ENCODE peak calls at places on chromosomes 2 and 18, in five cellular contexts. C is hepatocyte, F is PC-3, N is HCT116, J is GM23248. E is an unnamed sample. For H3K9me2, the result is how much of the 10 kb centered on the place peaks cover.

GRCh38 chr2:10901565-10901964 is 10.2 kb upstream of the KCNF1 start:
- DNase-seq in C (no peak), F (no peak), N (no peak), J (no peak), E (no peak)

GRCh38 chr18:46039967-46040746 is 31.9 kb downstream of the PSTPIP2 start:
- DNase-seq in C (no peak), F (no peak), N (no peak), J (no peak), E (no peak)

GRCh38 chr2:46179037-46179621 is 118.1 kb upstream of the EPAS1 start:
- DNase-seq in C (peak), F (peak), N (no peak), J (peak), E (no peak)

GRCh38 chr18:47870605-47871004 is 59.9 kb downstream of the SMAD2 start:
- DNase-seq in C (no peak), F (peak), N (no peak), J (no peak), E (no peak)

GRCh38 chr2:32945286-32945685 is 1.5 kb upstream of the LTBP1 start:
- DNase-seq in C (no peak), F (no peak), N (no peak), J (no peak), E (no peak)

GRCh38 chr2:49858657-49859056 is 704.3 kb upstream of the FSHR start:
- DNase-seq in C (no peak), F (no peak), N (no peak), J (no peak), E (no peak)

GRCh38 chr2:234544659-234545611 is 48.1 kb upstream of the ARL4C start:
- DNase-seq in C (peak), F (peak), N (peak), J (peak), E (peak)

GRCh38 chr2:201678442-201678841 is 20.0 kb downstream of the MPP4 start:
- DNase-seq in C (no peak), F (no peak), N (no peak), J (peak), E (peak)

GRCh38 chr2:194564422-194564821 is 1092.6 kb upstream of the SLC39A10 start:
- DNase-seq in C (no peak), F (no peak), N (no peak), J (no peak), E (no peak)

GRCh38 chr2:178143481-178143880 is 31.2 kb downstream of the RBM45 start:
- DNase-seq in C (no peak), F (no peak), N (no peak), J (no peak), E (no peak)

GRCh38 chr2:233820766-233821105 is 33.6 kb downstream of the HJURP start:
- DNase-seq in C (no peak), F (no peak), N (no peak), J (no peak), E (no peak)

GRCh38 chr2:20614201-20615045 is 36.5 kb downstream of the HS1BP3 start:
- DNase-seq in C (no peak), F (peak), N (no peak), J (no peak), E (peak)

GRCh38 chr2:117818921-117819320 is 4.4 kb downstream of the DDX18 start:
- DNase-seq in C (no peak), F (no peak), N (no peak), J (no peak), E (no peak)

GRCh38 chr2:74544634-74545033 is 9.1 kb downstream of the LOXL3 start:
- DNase-seq in C (no peak), F (peak), N (no peak), J (no peak), E (no peak)

GRCh38 chr2:25528173-25528572 is 145.2 kb downstream of the DTNB start:
- DNase-seq in C (no peak), F (peak), N (no peak), J (peak), E (no peak)

GRCh38 chr2:108169982-108170625 is 69.7 kb upstream of the SULT1C3 start:
- DNase-seq in C (peak), F (peak), N (no peak), J (peak), E (peak)

GRCh38 chr2:235047171-235048160 is 95.6 kb downstream of the SH3BP4 start:
- DNase-seq in C (no peak), F (no peak), N (no peak), J (no peak), E (no peak)

GRCh38 chr2:185161701-185162100 is 563.4 kb downstream of the ZNF804A start:
- DNase-seq in C (no peak), F (no peak), N (no peak), J (no peak), E (no peak)

GRCh38 chr18:50944245-50944917 is 23.5 kb upstream of the ELAC1 start:
- DNase-seq in C (no peak), F (peak), N (no peak), J (peak), E (no peak)

GRCh38 chr2:150232321-150232720 is 255.1 kb downstream of the RND3 start:
- DNase-seq in C (no peak), F (no peak), N (no peak), J (no peak), E (no peak)

GRCh38 chr2:74587664-74588277 is 33.3 kb downstream of the DOK1 start:
- DNase-seq in C (peak), F (peak), N (peak), J (peak), E (peak)

GRCh38 chr2:237323656-237324055 is 90.3 kb downstream of the COL6A3 start:
- DNase-seq in C (no peak), F (no peak), N (no peak), J (no peak), E (no peak)
- H3K9me2 ChIP-seq in C (under half), F (under half), N (under half), J (under half), E (under half)

GRCh38 chr18:78971511-78972245 is 7.9 kb upstream of the SALL3 start:
- DNase-seq in C (no peak), F (no peak), N (no peak), J (no peak), E (no peak)
- TF ChIP-seq EZH2 in C (no peak), F (no peak), N (no peak), J (no peak), E (no peak)

GRCh38 chr2:180893752-180894151 is 86.7 kb upstream of the UBE2E3 start:
- DNase-seq in C (no peak), F (no peak), N (no peak), J (no peak), E (no peak)

GRCh38 chr2:180890781-180891180 is 89.6 kb upstream of the UBE2E3 start:
- DNase-seq in C (no peak), F (peak), N (no peak), J (peak), E (no peak)

GRCh38 chr2:180892081-180892480 is 88.3 kb upstream of the UBE2E3 start:
- DNase-seq in C (no peak), F (no peak), N (no peak), J (no peak), E (no peak)

GRCh38 chr2:180891360-180891759 is 89.0 kb upstream of the UBE2E3 start:
- DNase-seq in C (no peak), F (no peak), N (no peak), J (no peak), E (no peak)
- H3K9me2 ChIP-seq in C (under half), F (under half), N (under half), J (under half), E (under half)

DNA sequence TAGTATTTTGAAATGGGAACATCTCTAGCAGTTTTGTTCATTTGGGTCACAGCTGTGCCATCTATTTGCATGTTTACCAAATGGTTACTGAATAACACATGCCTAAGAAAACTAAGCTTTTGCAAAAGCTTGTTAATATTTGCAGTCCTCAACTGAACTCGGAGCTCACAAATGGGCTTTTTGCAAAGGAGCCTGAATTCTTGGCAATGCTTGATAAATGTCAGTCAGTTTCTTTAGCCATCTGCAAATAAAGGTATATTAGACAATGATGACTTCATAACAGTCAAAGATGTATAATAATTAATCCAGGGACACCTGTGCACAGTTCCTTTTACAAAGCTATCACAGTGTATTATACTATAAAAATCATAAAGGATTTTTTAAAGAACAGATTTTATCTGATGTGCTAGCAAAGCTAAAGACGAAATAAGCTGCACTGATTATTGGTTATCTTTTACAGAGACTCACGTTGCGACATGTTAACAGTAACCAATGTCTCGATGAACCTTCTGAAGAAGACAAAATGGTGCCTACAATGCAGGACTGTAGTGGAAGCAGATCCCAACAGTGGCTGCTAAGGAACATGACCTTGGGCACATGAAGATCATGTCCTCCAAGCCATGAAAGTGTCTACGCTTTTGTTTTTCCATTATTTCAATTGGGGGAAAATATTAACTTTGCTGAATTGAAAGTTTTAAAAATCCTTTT is 248.4 kb upstream of the KCNJ3 start:
- DNase-seq in C (peak), F (no peak), N (no peak), J (no peak), E (no peak)
- TF ChIP-seq EZH2 in C (no peak), F (no peak), N (no peak), J (no peak), E (no peak)

DNA sequence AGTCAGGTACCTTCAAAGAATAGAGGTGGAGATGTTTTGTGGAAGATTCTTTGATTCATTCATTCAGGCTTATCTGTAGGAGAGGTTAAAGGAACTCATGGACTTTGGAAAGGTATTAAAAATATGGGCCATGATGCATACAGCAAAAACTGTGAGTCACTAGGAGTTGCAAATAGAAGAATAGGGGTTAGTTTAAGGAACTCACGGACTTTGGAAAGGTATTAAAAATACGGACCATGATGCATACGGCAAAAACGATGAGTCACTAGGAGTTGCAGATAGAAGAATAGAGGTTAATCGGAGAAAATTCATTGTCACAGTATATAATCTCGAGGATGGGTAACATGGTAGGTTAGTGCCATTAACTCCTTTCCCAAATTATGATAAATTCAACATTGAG is 41.2 kb downstream of the SLC9A2 start:
- DNase-seq in C (peak), F (peak), N (no peak), J (no peak), E (no peak)
- H3K9me2 ChIP-seq in C (under half), F (under half), N (under half), J (under half), E (under half)

E was measured in GM23338.